ENCODE peak calls at places on chromosomes 4 and X, in six cellular contexts. X is IMR-90, J is HEK293T, S is K562, P is GM12878, F is HepG2. V is an unnamed sample.

GRCh38 chr4:19736968-19737756 is 514.5 kb upstream of the SLIT2 start:
- DNase-seq in X (no peak), J (no peak), S (no peak), P (no peak), F (no peak), V (no peak)

GRCh38 chrX:8504451-8504850 is 39.8 kb downstream of the VCX3B start:
- DNase-seq in X (peak), J (no peak), S (no peak), P (no peak), F (no peak), V (no peak)

GRCh38 chr4:76982638-76983579 is 33.4 kb downstream of the SEPTIN11 start:
- DNase-seq in X (peak), J (peak), S (peak), P (no peak), F (peak), V (no peak)

GRCh38 chr4:47213971-47214370 is 182.6 kb downstream of the GABRB1 start:
- DNase-seq in X (peak), J (no peak), S (no peak), P (no peak), F (peak), V (no peak)

GRCh38 chrX:56813318-56813837 is 84.3 kb downstream of the NBDY start:
- DNase-seq in X (peak), J (no peak), S (no peak), P (no peak), F (no peak), V (no peak)

GRCh38 chr4:40514409-40515025 is 115.1 kb downstream of the RBM47 start:
- DNase-seq in X (no peak), J (no peak), S (peak), P (no peak), F (peak), V (no peak)

GRCh38 chr4:134777626-134778025 is 576.0 kb upstream of the PABPC4L start:
- DNase-seq in X (no peak), J (no peak), S (no peak), P (no peak), F (no peak), V (peak)

GRCh38 chr4:119233750-119234149 is 21.2 kb downstream of the USP53 start:
- DNase-seq in X (no peak), J (no peak), S (no peak), P (no peak), F (no peak), V (no peak)

GRCh38 chr4:81084029-81084428 is 53.5 kb downstream of the BMP3 start:
- DNase-seq in X (peak), J (no peak), S (no peak), P (no peak), F (peak), V (peak)

GRCh38 chr4:163681208-163681821 is 186.8 kb downstream of the TMA16 start:
- DNase-seq in X (peak), J (peak), S (peak), P (no peak), F (peak), V (no peak)

GRCh38 chr4:39045791-39046221 is 13.6 kb upstream of the TMEM156 start:
- DNase-seq in X (peak), J (no peak), S (no peak), P (no peak), F (peak), V (peak)

GRCh38 chr4:87901426-87901825 is 68.7 kb downstream of the MEPE start:
- DNase-seq in X (no peak), J (no peak), S (no peak), P (no peak), F (no peak), V (no peak)

GRCh38 chr4:83282049-83282535 is 2.5 kb downstream of the COQ2 start:
- DNase-seq in X (peak), J (peak), S (peak), P (no peak), F (peak), V (peak)

GRCh38 chr4:83284161-83285021 is at the start of gene COQ2:
- DNase-seq in X (peak), J (peak), S (peak), P (no peak), F (peak), V (peak)

GRCh38 chr4:83281326-83281725 is 3.3 kb downstream of the COQ2 start:
- DNase-seq in X (no peak), J (no peak), S (no peak), P (no peak), F (no peak), V (no peak)

DNA sequence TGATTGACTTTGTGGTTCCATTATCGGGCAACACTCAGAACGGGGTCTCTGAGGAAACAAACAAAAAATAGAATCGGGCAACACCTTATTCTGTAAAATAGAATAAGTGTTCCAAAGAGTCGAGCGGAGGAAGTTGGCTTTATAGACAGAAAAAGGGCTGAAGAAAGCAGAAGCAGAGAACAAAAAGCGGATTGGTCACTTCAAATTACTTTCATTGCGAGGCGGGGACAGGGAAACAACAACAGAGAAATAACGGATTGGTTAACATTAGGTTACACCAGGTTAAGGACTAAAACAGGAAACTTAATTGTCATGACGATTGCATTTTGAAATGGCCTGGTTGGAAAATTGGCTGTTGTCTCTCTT is 407 bp upstream of the COQ2 start:
- DNase-seq in X (peak), J (no peak), S (no peak), P (no peak), F (no peak), V (peak)
- TF ChIP-seq BHLHE40 in X (no peak), J (no peak), S (no peak), P (no peak), F (no peak), V (no peak)

DNA sequence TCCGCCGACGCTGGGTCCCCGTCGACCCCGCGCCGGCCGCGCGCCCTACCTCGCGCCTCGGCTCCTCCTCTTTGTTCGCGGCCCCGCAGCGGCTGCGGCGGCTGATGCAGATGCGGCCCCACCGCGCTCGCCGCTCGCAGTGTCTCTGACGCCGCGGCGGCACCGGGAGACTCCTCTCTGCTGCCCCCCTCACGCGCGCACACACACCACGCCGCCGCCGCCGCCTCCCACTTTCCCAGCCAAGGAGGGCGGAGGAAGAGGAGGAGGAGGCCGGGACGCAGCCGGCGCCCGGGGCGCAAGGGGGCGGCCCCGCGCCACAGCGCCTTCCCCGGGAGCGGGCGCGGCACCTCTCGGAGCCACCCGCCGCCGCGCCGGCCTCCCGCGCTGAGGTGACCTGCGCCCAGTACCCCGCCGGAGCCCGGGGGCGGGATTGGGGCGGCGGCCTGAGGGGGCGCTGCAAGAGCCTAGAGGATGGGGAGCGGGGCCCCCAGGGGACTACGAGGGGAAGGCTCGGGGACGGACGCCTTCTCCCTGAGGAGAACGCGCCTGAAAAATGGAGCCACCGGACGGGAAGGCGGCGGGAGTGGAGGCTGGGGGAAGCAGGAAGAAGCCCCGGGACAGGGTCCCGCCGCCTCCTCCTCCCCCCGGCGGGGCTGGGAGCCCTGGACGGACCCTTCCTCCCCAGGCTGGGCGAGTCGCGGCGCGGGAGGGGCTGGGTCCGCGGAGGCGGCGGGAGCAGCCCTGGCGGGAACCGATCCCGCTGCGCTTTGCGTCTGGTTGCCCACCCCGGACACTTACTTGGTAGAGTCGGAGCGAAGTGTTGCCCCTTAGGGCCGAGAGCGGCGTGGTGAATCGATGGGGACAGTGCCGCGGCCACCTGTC is at the start of gene SH3RF1:
- DNase-seq in X (peak), J (peak), S (peak), P (no peak), F (peak), V (peak)
- TF ChIP-seq BHLHE40 in X (peak), J (no peak), S (no peak), P (peak), F (no peak), V (no peak)

DNA sequence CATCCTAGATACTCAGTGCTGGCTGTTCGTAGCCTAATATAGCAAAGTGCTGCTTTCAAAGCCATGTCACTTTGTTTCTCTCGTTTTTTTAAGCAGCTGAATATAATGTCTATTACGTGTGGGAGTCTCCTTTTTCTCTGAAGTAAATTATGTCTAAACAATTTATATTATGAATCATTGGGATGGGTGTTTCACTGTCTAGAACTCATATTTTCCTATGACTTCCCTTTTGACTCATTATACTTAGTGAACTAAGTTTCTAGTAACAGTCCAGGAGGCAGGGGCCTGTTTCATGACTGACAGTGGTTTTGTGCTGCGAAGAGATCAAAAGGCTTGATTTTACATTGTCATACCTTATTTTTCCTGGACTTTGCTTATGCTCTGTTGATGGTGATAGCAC is 326.9 kb upstream of the ZFP42 start:
- DNase-seq in X (peak), J (no peak), S (no peak), P (no peak), F (no peak), V (no peak)
- TF ChIP-seq BHLHE40 in X (no peak), J (no peak), S (no peak), P (no peak), F (no peak), V (no peak)

GRCh38 chr4:135838889-135839288 is 1637.3 kb upstream of the PABPC4L start:
- DNase-seq in X (peak), J (peak), S (no peak), P (no peak), F (no peak), V (peak)
- TF ChIP-seq BHLHE40 in X (no peak), J (no peak), S (no peak), P (no peak), F (no peak), V (no peak)

GRCh38 chr4:151806511-151806927 is 45.7 kb upstream of the GATB start:
- DNase-seq in X (peak), J (no peak), S (no peak), P (no peak), F (no peak), V (no peak)
- TF ChIP-seq BHLHE40 in X (peak), J (no peak), S (no peak), P (no peak), F (no peak), V (no peak)

GRCh38 chr4:142348489-142349076 is 497.5 kb downstream of the INPP4B start:
- DNase-seq in X (no peak), J (no peak), S (no peak), P (no peak), F (no peak), V (no peak)
- TF ChIP-seq BHLHE40 in X (no peak), J (no peak), S (no peak), P (no peak), F (no peak), V (no peak)

GRCh38 chrX:129706395-129707072 is 32.2 kb upstream of the XPNPEP2 start:
- DNase-seq in X (no peak), J (no peak), S (no peak), P (no peak), F (no peak), V (no peak)
- TF ChIP-seq BHLHE40 in X (no peak), J (no peak), S (no peak), P (no peak), F (no peak), V (no peak)

GRCh38 chr4:114312349-114312748 is 286.3 kb upstream of the UGT8 start:
- DNase-seq in X (no peak), J (no peak), S (no peak), P (no peak), F (no peak), V (no peak)
- TF ChIP-seq BHLHE40 in X (no peak), J (no peak), S (no peak), P (no peak), F (no peak), V (no peak)

DNA sequence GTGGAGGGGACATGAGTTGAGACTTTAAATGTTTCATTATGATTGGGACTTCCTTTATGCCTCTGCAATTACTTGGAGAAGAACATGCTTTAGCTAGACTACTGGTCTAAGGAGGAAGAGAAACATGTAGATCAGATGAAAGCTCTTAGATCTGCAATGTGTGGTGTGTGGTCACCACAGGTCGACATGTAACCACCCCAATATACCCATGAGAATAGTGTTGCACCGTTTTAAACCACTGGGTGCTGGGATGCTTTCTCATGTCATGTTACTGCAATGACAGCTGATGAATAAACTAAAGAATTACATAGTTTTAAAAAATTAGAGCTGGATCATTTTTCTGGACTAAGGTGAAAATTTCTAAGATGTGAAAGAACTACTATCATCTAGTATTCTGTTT is 1039.7 kb downstream of the RAPGEF2 start:
- DNase-seq in X (no peak), J (no peak), S (no peak), P (peak), F (no peak), V (no peak)
- TF ChIP-seq BHLHE40 in X (no peak), J (no peak), S (no peak), P (peak), F (no peak), V (no peak)

DNA sequence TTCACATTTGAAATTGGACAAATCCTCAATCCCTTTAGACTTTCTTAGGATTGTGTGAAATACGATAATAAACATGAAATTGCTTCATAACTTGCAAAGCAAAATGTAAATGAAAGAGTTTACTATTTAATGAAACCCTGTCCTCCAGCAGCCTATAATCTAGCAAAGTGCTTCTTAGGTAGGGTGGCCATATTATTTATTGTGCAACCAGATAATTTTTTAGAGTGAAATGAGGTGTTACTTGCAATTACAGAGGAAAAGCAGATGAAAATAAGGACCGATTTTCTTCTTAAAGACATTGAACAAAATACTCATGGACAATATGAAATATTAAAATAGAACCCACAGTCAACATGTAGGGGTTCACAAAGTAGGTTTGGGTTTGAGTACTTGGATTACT is 116.2 kb upstream of the GALNT7 start:
- DNase-seq in X (no peak), J (no peak), S (no peak), P (no peak), F (no peak), V (no peak)
- TF ChIP-seq BHLHE40 in X (no peak), J (no peak), S (no peak), P (no peak), F (no peak), V (no peak)

V was measured in A549.